ENCODE peak calls at places on chromosomes 13 and 19, in four cellular contexts. One of them, this sample, is unnamed.

GRCh38 chr13:91544723-91545122 is 146.3 kb downstream of the GPC5 start:
- DNase-seq in amniotic epithelial cell: no peak
- DNase-seq in HS-5: no peak
- DNase-seq in T-cell: no peak
- DNase-seq in this sample: no peak

GRCh38 chr13:114116734-114117133 is 15.7 kb downstream of the RASA3 start:
- DNase-seq in amniotic epithelial cell: no peak
- DNase-seq in T-cell: no peak
- DNase-seq in HS-5: no peak
- DNase-seq in this sample: no peak

GRCh38 chr13:75264611-75265010 is 217.4 kb downstream of the TBC1D4 start:
- DNase-seq in HS-5: no peak
- DNase-seq in T-cell: no peak
- DNase-seq in amniotic epithelial cell: no peak
- DNase-seq in this sample: no peak

GRCh38 chr13:110759710-110760109 is 46.2 kb downstream of the ING1 start:
- DNase-seq in amniotic epithelial cell: peak
- DNase-seq in HS-5: no peak
- DNase-seq in T-cell: no peak
- DNase-seq in this sample: no peak

GRCh38 chr13:99312493-99312883 is 5.3 kb upstream of the GPR183 start:
- DNase-seq in amniotic epithelial cell: peak
- DNase-seq in HS-5: peak
- DNase-seq in T-cell: no peak
- DNase-seq in this sample: no peak

GRCh38 chr19:30326076-30326710 is 46.0 kb upstream of the ZNF536 start:
- DNase-seq in amniotic epithelial cell: no peak
- DNase-seq in HS-5: no peak
- DNase-seq in T-cell: no peak
- DNase-seq in this sample: no peak

GRCh38 chr19:19074172-19074905 is 10.5 kb downstream of the SLC25A42 start:
- DNase-seq in amniotic epithelial cell: no peak
- DNase-seq in HS-5: no peak
- DNase-seq in T-cell: no peak
- DNase-seq in this sample: no peak

GRCh38 chr19:534088-534487 is 2.5 kb downstream of the CDC34 start:
- DNase-seq in amniotic epithelial cell: no peak
- DNase-seq in HS-5: no peak
- DNase-seq in T-cell: no peak
- DNase-seq in this sample: no peak

GRCh38 chr13:56700324-56700723 is 440.4 kb upstream of the PRR20A start:
- DNase-seq in HS-5: no peak
- DNase-seq in amniotic epithelial cell: no peak
- DNase-seq in T-cell: no peak
- DNase-seq in this sample: no peak

GRCh38 chr13:76884167-76884566 is 2.0 kb downstream of the KCTD12 start:
- DNase-seq in HS-5: no peak
- DNase-seq in T-cell: no peak
- DNase-seq in amniotic epithelial cell: peak
- DNase-seq in this sample: no peak

GRCh38 chr13:32316030-32316344 is 679 bp downstream of the BRCA2 start:
- DNase-seq in amniotic epithelial cell: no peak
- DNase-seq in HS-5: no peak
- DNase-seq in T-cell: no peak
- DNase-seq in this sample: no peak

GRCh38 chr13:35881360-35881759 is 249.8 kb downstream of the DCLK1 start:
- DNase-seq in T-cell: no peak
- DNase-seq in HS-5: no peak
- DNase-seq in amniotic epithelial cell: no peak
- DNase-seq in this sample: no peak

GRCh38 chr13:66673401-66673800 is 556.7 kb downstream of the PCDH9 start:
- DNase-seq in amniotic epithelial cell: peak
- DNase-seq in T-cell: no peak
- DNase-seq in HS-5: peak
- DNase-seq in this sample: no peak

GRCh38 chr13:75587679-75588078 is 38.1 kb downstream of the UCHL3 start:
- DNase-seq in T-cell: no peak
- DNase-seq in HS-5: no peak
- DNase-seq in amniotic epithelial cell: peak
- DNase-seq in this sample: no peak

GRCh38 chr13:112781287-112781686 is 91.4 kb downstream of the ATP11A start:
- DNase-seq in amniotic epithelial cell: no peak
- DNase-seq in T-cell: no peak
- DNase-seq in HS-5: no peak
- DNase-seq in this sample: no peak

This sample was measured in CD4-positive, alpha-beta T cell.